ENCODE peak calls at places on chromosomes 1 and 21, in five cellular contexts. E is activated CD8-positive, alpha-beta memory T cell treated with anti-CD3 and anti-CD28 coated beads for 24 hours; U is sigmoid colon; D is globus pallidus; N is nephron progenitor cell. H is an unnamed sample.

GRCh38 chr1:19204665-19205266 is 5.3 kb downstream of the UBR4 start:
- DNase-seq in D (no peak), N (no peak), U (no peak), E (no peak), H (peak)

GRCh38 chr1:66266756-66267155 is 267.2 kb upstream of the SGIP1 start:
- DNase-seq in E (no peak), N (no peak), U (no peak), D (no peak), H (peak)

GRCh38 chr21:45932922-45933502 is 48.6 kb upstream of the COL6A1 start:
- DNase-seq in E (no peak), N (no peak), U (no peak), D (no peak), H (no peak)

GRCh38 chr1:82388679-82389078 is 587.9 kb downstream of the ADGRL2 start:
- DNase-seq in E (no peak), D (no peak), U (no peak), N (no peak), H (no peak)

GRCh38 chr1:25795955-25796806 is 3.8 kb upstream of the SELENON start:
- DNase-seq in U (no peak), D (no peak), N (no peak), E (no peak), H (no peak)

GRCh38 chr1:68347415-68347814 is 102.3 kb downstream of the RPE65 start:
- DNase-seq in N (no peak), D (peak), E (no peak), U (peak), H (no peak)

GRCh38 chr1:228445524-228445866 is 28.8 kb upstream of the TRIM17 start:
- DNase-seq in E (no peak), N (no peak), U (no peak), D (no peak), H (no peak)

GRCh38 chr21:46100426-46100825 is 2.5 kb downstream of the COL6A2 start:
- DNase-seq in U (peak), E (no peak), D (no peak), N (no peak), H (peak)

GRCh38 chr1:192607836-192608235 is 28.1 kb upstream of the RGS13 start:
- DNase-seq in U (no peak), D (no peak), N (no peak), E (no peak), H (no peak)

GRCh38 chr1:65389296-65389695 is 31.2 kb upstream of the LEPR start:
- DNase-seq in U (no peak), N (no peak), D (no peak), E (no peak), H (no peak)

GRCh38 chr1:8422439-8423133 is 104.7 kb downstream of the SLC45A1 start:
- DNase-seq in N (peak), D (peak), E (no peak), U (no peak), H (peak)

GRCh38 chr21:43931454-43931853 is 66.4 kb downstream of the AGPAT3 start:
- DNase-seq in D (no peak), U (no peak), E (no peak), N (no peak), H (no peak)

GRCh38 chr1:180028864-180029263 is 74.3 kb downstream of the CEP350 start:
- DNase-seq in D (no peak), N (no peak), U (no peak), E (no peak), H (no peak)

GRCh38 chr1:114435088-114435715 is 75.8 kb downstream of the TRIM33 start:
- DNase-seq in D (no peak), E (no peak), U (no peak), N (no peak), H (no peak)

GRCh38 chr21:37435120-37435519 is 68.5 kb downstream of the DYRK1A start:
- DNase-seq in D (peak), E (no peak), U (peak), N (peak), H (peak)

GRCh38 chr1:74771913-74772515 is 39.1 kb downstream of the TYW3 start:
- DNase-seq in U (no peak), D (peak), N (peak), E (no peak), H (peak)

GRCh38 chr1:67768480-67768879 is 64.8 kb downstream of the GNG12 start:
- DNase-seq in D (no peak), E (no peak), N (no peak), U (no peak), H (no peak)

GRCh38 chr1:225617956-225618355 is 35.0 kb downstream of the ENAH start:
- DNase-seq in N (no peak), U (no peak), E (no peak), D (no peak), H (peak)

GRCh38 chr1:147210987-147211386 is 14.2 kb downstream of the FMO5 start:
- DNase-seq in E (no peak), U (no peak), D (no peak), N (no peak), H (no peak)